ENCODE peak calls at places on chromosomes 5 and 9, in six cellular contexts. A, J, K, P, V and S are unnamed samples.

GRCh38 chr9:4748612-4749011 is 7.6 kb upstream of the AK3 start:
- DNase-seq in A (no peak), V (no peak), J (no peak), K (no peak), P (no peak), S (no peak)

GRCh38 chr5:95704150-95704549 is 21.4 kb upstream of the SPATA9 start:
- DNase-seq in J (no peak), K (no peak), A (no peak), V (no peak), P (no peak), S (no peak)

GRCh38 chr9:110842976-110843375 is 174.4 kb downstream of the MUSK start:
- DNase-seq in A (no peak), J (no peak), K (no peak), V (no peak), P (no peak), S (no peak)

GRCh38 chr9:135008416-135008815 is 79.1 kb upstream of the OLFM1 start:
- DNase-seq in V (no peak), K (no peak), P (no peak), A (no peak), J (no peak), S (no peak)

GRCh38 chr5:80960531-80961375 is 590 bp downstream of the RASGRF2 start:
- DNase-seq in V (peak; percentile 56), A (peak; percentile 47), J (no peak), K (peak; percentile 10), P (peak; percentile 47), S (peak; percentile 35)

GRCh38 chr5:126339215-126339805 is 83.9 kb upstream of the GRAMD2B start:
- DNase-seq in J (peak; percentile 65), A (peak; percentile 65), P (no peak), V (peak; percentile 69), K (peak; percentile 38), S (peak; percentile 36)

GRCh38 chr5:16612007-16612406 is 4.8 kb downstream of the RETREG1 start:
- DNase-seq in V (no peak), A (no peak), K (no peak), P (no peak), J (no peak), S (no peak)

GRCh38 chr9:133585481-133586367 is 23.5 kb downstream of the FAM163B start:
- DNase-seq in J (no peak), A (no peak), P (no peak), K (no peak), V (peak; percentile 75), S (no peak)

GRCh38 chr9:128498911-128499310 is 5.6 kb upstream of the GLE1 start:
- DNase-seq in A (no peak), P (no peak), V (no peak), J (no peak), K (no peak), S (no peak)

GRCh38 chr5:146995878-146996277 is 117.3 kb upstream of the PPP2R2B start:
- DNase-seq in J (no peak), P (no peak), V (no peak), A (no peak), K (no peak), S (no peak)

GRCh38 chr5:158429564-158429963 is 570.6 kb upstream of the CLINT1 start:
- DNase-seq in K (no peak), V (no peak), P (no peak), J (no peak), A (no peak), S (no peak)

GRCh38 chr5:115068239-115069086 is 101.2 kb downstream of the TRIM36 start:
- DNase-seq in J (no peak), K (no peak), V (peak; percentile 62), P (no peak), A (peak; percentile 62), S (no peak)

GRCh38 chr9:98255578-98256296 is at the start of gene TBC1D2:
- DNase-seq in J (peak; percentile 96), K (peak; percentile 99), V (peak; percentile 96), P (peak; percentile 97), A (peak; percentile 94), S (peak; percentile 97)
- TF ChIP-seq CTCF in J (no peak), K (peak; percentile 10), V (peak; percentile 30), P (peak; percentile 11), A (no peak), S (no peak)

DNA sequence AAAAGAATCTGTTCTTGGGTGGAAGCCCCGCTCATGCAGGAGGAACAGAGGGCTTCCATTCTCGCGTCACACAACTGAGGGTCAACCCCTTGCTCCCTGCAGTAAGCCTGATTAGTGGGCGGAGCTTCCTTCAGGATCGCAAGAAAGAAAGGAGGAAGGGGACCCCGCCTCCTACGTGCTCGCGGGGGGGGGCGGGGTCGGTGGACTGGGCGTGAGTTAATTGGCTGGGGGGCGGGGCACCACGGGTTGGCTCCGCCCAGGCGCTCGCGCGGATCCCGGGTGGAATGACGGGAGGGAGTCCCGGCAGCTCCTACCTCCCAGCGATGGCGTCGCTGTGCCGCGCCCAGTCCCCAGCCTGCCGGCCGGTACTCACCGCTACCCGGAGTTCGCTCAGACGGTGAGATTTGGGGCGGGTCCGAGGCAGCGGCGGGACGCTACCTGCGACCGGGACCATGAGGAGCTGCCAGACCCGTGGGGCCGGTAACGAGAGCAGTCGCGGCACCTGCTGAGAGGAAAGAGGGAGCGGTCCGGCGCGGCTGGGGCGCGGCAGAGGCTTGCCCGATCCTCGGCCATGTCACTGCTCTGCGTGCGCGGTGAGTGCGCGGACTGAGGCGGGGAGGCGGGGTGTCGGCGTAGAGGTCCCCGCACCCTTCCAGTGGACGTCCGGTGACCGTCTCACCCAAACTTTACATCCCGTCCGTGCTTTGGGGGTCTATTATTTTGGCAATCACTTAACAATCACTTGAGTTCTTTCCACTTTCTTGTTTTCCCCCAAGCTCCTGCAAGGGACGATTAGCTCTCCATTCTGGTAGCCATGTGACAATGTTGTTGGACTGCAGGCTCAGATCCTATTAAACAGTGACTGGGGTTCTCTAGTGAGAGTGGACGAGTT is at the start of gene UNC13B:
- DNase-seq in P (peak; percentile 95), V (peak; percentile 97), K (peak; percentile 97), A (peak; percentile 94), J (peak; percentile 94), S (peak; percentile 96)
- TF ChIP-seq CTCF in P (no peak), V (peak; percentile 44), K (peak; percentile 8), A (peak; percentile 13), J (no peak), S (no peak)

DNA sequence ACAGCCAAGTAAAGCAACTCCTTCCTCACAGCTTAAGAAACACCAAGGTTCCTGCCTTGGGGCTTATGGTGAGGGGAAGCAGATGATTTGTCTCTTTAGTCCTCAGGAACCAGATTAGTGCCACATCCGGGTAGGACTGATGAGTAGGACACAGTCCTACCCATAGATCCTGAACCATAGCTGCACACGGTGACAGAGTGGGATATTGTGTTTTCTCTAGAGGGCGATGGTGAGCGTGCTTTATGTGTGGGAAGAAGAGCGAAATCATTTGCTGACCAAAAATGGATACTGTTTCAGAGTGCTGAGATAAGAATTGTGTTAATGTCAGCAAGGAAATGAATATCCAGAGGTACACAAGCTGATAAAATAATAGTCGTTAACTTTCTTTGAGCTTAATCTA is 209.0 kb upstream of the FBXL7 start:
- DNase-seq in P (no peak), K (no peak), V (no peak), A (no peak), J (no peak), S (no peak)
- TF ChIP-seq CTCF in P (peak; percentile 60), K (no peak), V (peak; percentile 34), A (no peak), J (no peak), S (no peak)

GRCh38 chr5:38191693-38192092 is 66.7 kb upstream of the EGFLAM start:
- DNase-seq in K (no peak), P (no peak), A (no peak), V (no peak), J (no peak), S (no peak)
- TF ChIP-seq CTCF in K (no peak), P (no peak), A (no peak), V (no peak), J (no peak), S (no peak)

DNA sequence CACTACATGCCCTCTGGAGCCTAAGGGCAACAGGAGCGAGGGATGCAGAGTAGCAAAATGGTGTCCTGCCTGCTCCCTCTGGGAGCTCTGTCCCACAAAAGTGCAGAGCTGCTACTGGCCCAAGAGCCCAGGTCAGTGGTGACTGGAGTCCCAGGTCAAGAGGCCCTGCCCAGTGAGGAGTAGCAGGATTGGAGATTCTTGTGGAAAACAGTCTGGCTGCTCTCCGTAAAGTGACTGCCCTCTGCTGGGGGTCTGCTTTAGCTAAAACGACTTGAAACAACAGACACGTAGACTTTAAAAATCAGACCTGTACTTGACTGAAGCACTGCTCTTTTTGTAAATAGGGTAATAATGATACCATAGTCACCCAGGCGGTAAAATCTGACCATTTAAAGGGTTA is 917.0 kb downstream of the MAT2B start:
- DNase-seq in K (no peak), J (no peak), V (peak; percentile 29), A (peak; percentile 13), P (peak; percentile 73), S (peak; percentile 45)
- TF ChIP-seq CTCF in K (no peak), J (no peak), V (peak; percentile 48), A (no peak), P (peak; percentile 69), S (no peak)

GRCh38 chr5:7902201-7902600 is 33.3 kb downstream of the MTRR start:
- DNase-seq in K (no peak), P (no peak), A (no peak), J (no peak), V (no peak), S (no peak)

GRCh38 chr5:7894439-7894838 is 25.5 kb downstream of the MTRR start:
- DNase-seq in J (no peak), P (no peak), V (no peak), K (no peak), A (no peak), S (no peak)

GRCh38 chr5:7894860-7895259 is 25.9 kb downstream of the MTRR start:
- DNase-seq in V (no peak), J (no peak), P (no peak), K (no peak), A (no peak), S (no peak)

GRCh38 chr5:7897014-7897600 is 28.2 kb downstream of the MTRR start:
- DNase-seq in J (no peak), K (peak; percentile 11), P (peak; percentile 55), V (peak; percentile 71), A (peak; percentile 72), S (peak; percentile 18)
- TF ChIP-seq CTCF in J (no peak), K (peak; percentile 21), P (peak; percentile 69), V (peak; percentile 59), A (peak; percentile 30), S (peak; percentile 24)